ENCODE peak calls at places on chromosome 9, in six cellular contexts. G, O, E, J, P and D are unnamed samples.

GRCh38 chr9:76610009-76610352 is 151.0 kb downstream of the GCNT1 start:
- DNase-seq in E (no peak), P (peak), O (peak), G (no peak), J (peak), D (no peak)

GRCh38 chr9:78234810-78235209 is 1.1 kb upstream of the CEP78 start:
- DNase-seq in P (peak), J (peak), E (no peak), G (no peak), O (peak), D (no peak)

GRCh38 chr9:19408316-19408692 is 505 bp upstream of the ACER2 start:
- DNase-seq in J (no peak), G (no peak), E (no peak), O (no peak), P (no peak), D (peak)

GRCh38 chr9:96566401-96567202 is 53.0 kb downstream of the CDC14B start:
- DNase-seq in O (peak), G (peak), P (no peak), J (peak), E (peak), D (peak)

GRCh38 chr9:34985311-34985899 is 4.1 kb upstream of the DNAJB5 start:
- DNase-seq in P (peak), G (peak), E (peak), J (peak), O (peak), D (peak)

GRCh38 chr9:129166962-129167557 is 11.0 kb downstream of the IER5L start:
- DNase-seq in O (peak), P (peak), J (peak), G (no peak), E (peak), D (peak)

GRCh38 chr9:108081112-108081511 is 591.5 kb upstream of the KLF4 start:
- DNase-seq in J (no peak), E (no peak), P (no peak), O (no peak), G (no peak), D (no peak)

GRCh38 chr9:32863291-32863690 is 80.0 kb downstream of the TMEM215 start:
- DNase-seq in P (no peak), G (no peak), O (no peak), J (no peak), E (no peak), D (no peak)

GRCh38 chr9:95024097-95024671 is 293.3 kb downstream of the FANCC start:
- DNase-seq in E (peak), O (no peak), J (no peak), G (no peak), P (no peak), D (no peak)

GRCh38 chr9:89642789-89643188 is 38.0 kb downstream of the GADD45G start:
- DNase-seq in O (no peak), P (no peak), J (no peak), G (no peak), E (no peak), D (no peak)

DNA sequence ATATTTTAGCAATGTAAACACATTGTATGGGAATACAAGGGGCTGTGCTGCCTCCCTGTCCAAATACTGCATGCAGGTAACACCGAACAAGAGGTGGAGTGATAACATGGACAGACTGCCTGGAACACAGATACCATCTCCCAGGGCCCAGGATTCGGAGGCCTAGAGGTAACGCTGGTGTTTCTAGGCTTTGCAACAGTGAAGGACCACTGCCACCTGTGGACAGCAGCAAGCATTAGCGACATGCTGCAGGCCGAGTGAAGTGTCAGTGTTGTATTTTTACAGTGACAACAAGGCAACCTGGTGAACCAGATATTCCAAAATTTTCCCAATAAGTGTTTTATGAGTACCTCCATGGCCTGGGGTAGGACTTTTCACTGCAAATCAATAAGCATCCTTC is 379.2 kb downstream of the DMRT2 start:
- DNase-seq in G (peak), E (peak), O (peak), J (peak), P (no peak), D (peak)
- TF ChIP-seq CTCF in G (peak), E (no peak), O (peak), J (no peak), P (no peak), D (no peak)

GRCh38 chr9:138061631-138062030 is 184.0 kb downstream of the CACNA1B start:
- DNase-seq in J (no peak), E (no peak), P (no peak), G (no peak), O (no peak), D (no peak)
- TF ChIP-seq CTCF in J (no peak), E (no peak), P (no peak), G (no peak), O (no peak), D (no peak)

DNA sequence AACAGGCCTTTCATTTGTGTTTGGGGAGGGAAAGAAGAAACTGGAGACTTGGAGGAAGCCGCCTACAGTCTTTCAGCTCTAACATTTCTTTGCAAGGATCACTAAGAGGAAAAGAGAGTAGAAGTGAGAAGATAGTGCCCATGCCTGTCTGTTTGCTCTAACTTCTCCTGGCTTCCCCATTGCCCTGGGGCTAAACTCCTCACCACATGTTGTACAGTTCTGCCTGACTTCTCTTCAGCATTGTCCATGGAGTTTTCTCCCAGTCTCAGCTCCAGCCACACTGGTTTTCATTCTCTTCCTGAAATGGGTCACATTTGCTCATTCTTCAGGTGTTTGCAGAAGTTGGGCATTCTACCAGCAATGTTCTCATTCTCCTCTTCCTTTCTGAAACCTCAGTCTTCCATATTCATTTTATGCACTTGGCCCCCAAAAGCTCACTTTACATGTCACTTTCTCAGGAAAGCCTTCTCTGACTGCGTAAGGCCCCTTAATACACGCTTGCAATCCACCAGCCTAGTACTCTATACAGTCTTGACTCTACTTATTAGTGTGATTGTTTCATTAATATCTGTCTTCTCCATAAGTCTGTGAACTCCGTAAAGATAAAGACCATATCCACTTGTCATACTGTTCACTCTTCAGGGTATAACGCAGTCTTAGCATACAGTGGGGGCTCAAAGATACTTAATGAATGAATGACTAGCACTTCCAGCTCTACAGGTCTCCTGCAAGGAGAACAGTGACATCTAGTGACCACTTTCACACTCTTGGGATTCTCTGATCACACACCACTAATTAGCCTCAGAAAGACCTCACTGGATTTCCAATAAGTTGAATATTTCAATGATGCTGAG is 40.2 kb upstream of the TRIM32 start:
- DNase-seq in O (peak), G (peak), J (peak), P (peak), E (no peak), D (no peak)
- TF ChIP-seq CTCF in O (peak), G (peak), J (peak), P (peak), E (no peak), D (peak)

GRCh38 chr9:131872006-131872405 is 132.1 kb upstream of the RAPGEF1 start:
- DNase-seq in O (no peak), P (no peak), J (no peak), G (no peak), E (no peak), D (no peak)
- TF ChIP-seq CTCF in O (peak), P (peak), J (peak), G (no peak), E (no peak), D (no peak)

GRCh38 chr9:91657501-91657900 is 233.9 kb upstream of the NFIL3 start:
- DNase-seq in P (no peak), J (no peak), O (no peak), E (no peak), G (no peak), D (no peak)

GRCh38 chr9:91660295-91660589 is 236.6 kb upstream of the NFIL3 start:
- DNase-seq in G (no peak), E (no peak), J (no peak), O (no peak), P (no peak), D (no peak)

GRCh38 chr9:91655664-91656063 is 232.0 kb upstream of the NFIL3 start:
- DNase-seq in E (no peak), J (no peak), P (no peak), G (no peak), O (no peak), D (no peak)

GRCh38 chr9:91658513-91659105 is 235.0 kb upstream of the NFIL3 start:
- DNase-seq in G (no peak), J (no peak), P (no peak), E (no peak), O (no peak), D (no peak)

GRCh38 chr9:91659529-91660294 is 236.1 kb upstream of the NFIL3 start:
- DNase-seq in O (peak), E (no peak), G (peak), P (peak), J (peak), D (peak)
- TF ChIP-seq CTCF in O (peak), E (no peak), G (peak), P (peak), J (peak), D (peak)

DNA sequence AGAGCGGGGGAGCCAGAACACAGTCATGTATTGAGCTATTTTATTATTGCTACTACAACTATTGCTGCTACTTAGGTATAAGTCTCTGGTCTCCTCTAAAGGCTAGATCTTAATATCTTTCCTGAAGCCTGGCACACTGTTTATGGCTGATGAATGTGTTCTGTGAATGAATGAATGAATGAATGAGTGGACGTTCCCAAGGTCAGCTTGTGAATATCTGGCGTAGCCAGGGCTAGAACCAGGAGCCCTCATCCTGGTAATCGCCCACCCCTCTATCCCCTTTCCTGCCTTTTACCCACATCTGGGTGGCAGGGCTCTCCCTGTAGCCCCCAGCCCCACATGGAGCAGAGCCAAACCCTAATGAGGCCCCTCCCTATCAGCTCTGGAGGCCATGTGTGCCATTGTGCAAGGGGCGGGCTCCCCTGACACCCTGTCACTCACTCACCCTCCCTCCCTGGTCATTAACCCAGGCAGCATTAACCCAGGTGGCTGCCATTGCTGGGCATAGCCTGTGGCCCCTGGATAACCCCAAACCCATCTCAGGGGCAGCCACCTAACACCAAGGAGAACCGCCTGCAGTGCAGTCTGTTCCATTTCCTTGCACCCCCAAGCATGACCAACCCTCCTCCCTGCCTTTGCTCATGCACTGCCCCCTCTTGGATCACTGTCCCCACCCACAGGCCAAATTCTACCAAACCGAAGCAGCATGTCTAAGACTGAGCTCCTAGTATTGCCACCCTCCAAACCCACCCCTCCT is 2.0 kb upstream of the AKNA start:
- DNase-seq in P (no peak), G (peak), E (no peak), J (no peak), O (no peak), D (peak)
- TF ChIP-seq CTCF in P (no peak), G (no peak), E (no peak), J (no peak), O (no peak), D (peak)

GRCh38 chr9:74609671-74610416 is 112.7 kb downstream of the RORB start:
- DNase-seq in O (peak), J (no peak), P (no peak), E (no peak), G (no peak), D (no peak)
- TF ChIP-seq CTCF in O (no peak), J (no peak), P (no peak), E (no peak), G (no peak), D (no peak)

GRCh38 chr9:110641350-110641749 is 27.2 kb upstream of the MUSK start:
- DNase-seq in G (no peak), E (no peak), J (no peak), O (peak), P (no peak), D (no peak)

GRCh38 chr9:110640736-110641135 is 27.9 kb upstream of the MUSK start:
- DNase-seq in G (peak), J (peak), P (no peak), O (no peak), E (no peak), D (no peak)

GRCh38 chr9:110635589-110635988 is 33.0 kb upstream of the MUSK start:
- DNase-seq in E (no peak), P (no peak), G (no peak), J (no peak), O (no peak), D (no peak)

DNA sequence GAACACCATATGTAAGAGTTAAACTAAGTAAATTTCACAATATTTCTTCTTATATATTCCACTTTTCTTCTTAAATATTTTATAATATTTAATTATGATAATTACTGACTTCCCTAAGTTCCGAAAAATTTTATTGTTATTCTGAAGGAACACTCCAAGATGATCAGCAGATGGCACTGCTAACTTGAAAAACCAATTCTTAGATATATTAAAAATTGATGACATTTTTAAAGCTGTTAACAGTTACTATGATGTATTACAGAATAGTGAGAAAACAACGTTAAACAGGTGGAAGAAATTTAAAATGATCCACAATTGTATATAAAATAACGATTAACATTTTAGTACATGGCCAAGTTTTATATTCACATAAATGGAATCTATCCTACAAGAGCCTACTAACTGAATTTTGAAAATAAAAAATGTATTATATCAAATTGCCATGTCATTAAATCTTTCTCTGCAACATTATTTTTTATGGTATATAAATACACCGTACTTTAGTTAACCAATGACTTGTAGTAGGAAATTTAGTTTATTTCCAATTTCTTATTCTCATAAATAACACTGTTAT is 30.1 kb upstream of the MUSK start:
- DNase-seq in P (peak), E (no peak), J (peak), O (peak), G (peak), D (no peak)
- TF ChIP-seq CTCF in P (peak), E (no peak), J (peak), O (peak), G (peak), D (no peak)

GRCh38 chr9:21413089-21414023 is 4.4 kb downstream of the IFNA8 start:
- DNase-seq in J (no peak), G (peak), E (no peak), O (peak), P (no peak), D (peak)
- TF ChIP-seq CTCF in J (peak), G (peak), E (peak), O (peak), P (peak), D (peak)

GRCh38 chr9:30039712-30040111 is 2344.7 kb upstream of the ACO1 start:
- DNase-seq in O (peak), P (no peak), J (no peak), E (no peak), G (no peak), D (no peak)
- TF ChIP-seq CTCF in O (no peak), P (no peak), J (no peak), E (no peak), G (no peak), D (no peak)